ENCODE peak calls at places on chromosomes 1 and 21, in four cellular contexts. One of them, this sample, is unnamed.

GRCh38 chr1:165408518-165408917 is 36.4 kb downstream of the RXRG start:
- DNase-seq in WTC11: peak; percentile 23
- DNase-seq in HepG2: peak; percentile 55
- DNase-seq in H1: no peak
- DNase-seq in this sample: peak; percentile 58

GRCh38 chr1:902802-903201 is 20.9 kb upstream of the SAMD11 start:
- DNase-seq in WTC11: no peak
- DNase-seq in HepG2: no peak
- DNase-seq in H1: no peak
- DNase-seq in this sample: no peak

GRCh38 chr1:67149179-67149770 is 14.5 kb upstream of the C1orf141 start:
- DNase-seq in WTC11: peak; percentile 67
- DNase-seq in HepG2: peak; percentile 70
- DNase-seq in H1: peak; percentile 34
- DNase-seq in this sample: peak; percentile 62

GRCh38 chr21:15722591-15723324 is 7.0 kb upstream of the USP25 start:
- DNase-seq in WTC11: no peak
- DNase-seq in HepG2: no peak
- DNase-seq in H1: no peak
- DNase-seq in this sample: no peak

GRCh38 chr1:46285730-46286477 is 17.5 kb downstream of the LRRC41 start:
- DNase-seq in WTC11: peak; percentile 27
- DNase-seq in HepG2: no peak
- DNase-seq in H1: peak; percentile 25
- DNase-seq in this sample: peak; percentile 42

GRCh38 chr1:17104782-17105181 is 14.5 kb downstream of the PADI2 start:
- DNase-seq in WTC11: no peak
- DNase-seq in HepG2: no peak
- DNase-seq in H1: no peak
- DNase-seq in this sample: no peak

GRCh38 chr1:2347907-2348306 is 43.4 kb downstream of the MORN1 start:
- DNase-seq in WTC11: no peak
- DNase-seq in HepG2: no peak
- DNase-seq in H1: no peak
- DNase-seq in this sample: no peak

GRCh38 chr1:31805318-31805717 is 10.5 kb downstream of the SPOCD1 start:
- DNase-seq in WTC11: no peak
- DNase-seq in HepG2: no peak
- DNase-seq in H1: no peak
- DNase-seq in this sample: no peak

GRCh38 chr1:173628888-173629287 is 6.2 kb upstream of the TEX50 start:
- DNase-seq in WTC11: no peak
- DNase-seq in HepG2: no peak
- DNase-seq in H1: no peak
- DNase-seq in this sample: no peak

GRCh38 chr1:195637474-195637873 is 970.8 kb downstream of the KCNT2 start:
- DNase-seq in WTC11: no peak
- DNase-seq in HepG2: no peak
- DNase-seq in H1: no peak
- DNase-seq in this sample: no peak

GRCh38 chr21:39182484-39183271 is 573 bp downstream of the PSMG1 start:
- DNase-seq in WTC11: no peak
- DNase-seq in HepG2: no peak
- DNase-seq in H1: no peak
- DNase-seq in this sample: no peak

GRCh38 chr1:103447471-103447870 is 78.0 kb upstream of the RNPC3 start:
- DNase-seq in WTC11: no peak
- DNase-seq in HepG2: no peak
- DNase-seq in H1: no peak
- DNase-seq in this sample: no peak

GRCh38 chr1:63569068-63569467 is 24.1 kb upstream of the PGM1 start:
- DNase-seq in WTC11: no peak
- DNase-seq in HepG2: no peak
- DNase-seq in H1: no peak
- DNase-seq in this sample: no peak

GRCh38 chr1:206808615-206809014 is 36.3 kb upstream of the IL10 start:
- DNase-seq in WTC11: no peak
- DNase-seq in HepG2: peak; percentile 6
- DNase-seq in H1: no peak
- DNase-seq in this sample: peak; percentile 71

GRCh38 chr1:111139234-111139955 is 498 bp downstream of the DRAM2 start:
- DNase-seq in WTC11: peak; percentile 38
- DNase-seq in HepG2: peak; percentile 44
- DNase-seq in H1: peak; percentile 13
- DNase-seq in this sample: peak; percentile 77

GRCh38 chr1:54191525-54191924 is 8.3 kb downstream of the CYB5RL start:
- DNase-seq in WTC11: no peak
- DNase-seq in HepG2: no peak
- DNase-seq in H1: no peak
- DNase-seq in this sample: no peak

GRCh38 chr1:36962991-36963390 is 71.3 kb downstream of the GRIK3 start:
- DNase-seq in WTC11: no peak
- DNase-seq in HepG2: no peak
- DNase-seq in H1: no peak
- DNase-seq in this sample: no peak

GRCh38 chr1:98781906-98782305 is 120.4 kb downstream of the SNX7 start:
- DNase-seq in WTC11: no peak
- DNase-seq in HepG2: no peak
- DNase-seq in H1: no peak
- DNase-seq in this sample: no peak

GRCh38 chr21:42049578-42050430 is 21.3 kb upstream of the UMODL1 start:
- DNase-seq in WTC11: no peak
- DNase-seq in HepG2: no peak
- DNase-seq in H1: no peak
- DNase-seq in this sample: no peak

GRCh38 chr1:211737115-211738035 is 62.0 kb upstream of the NEK2 start:
- DNase-seq in WTC11: no peak
- DNase-seq in HepG2: no peak
- DNase-seq in H1: no peak
- DNase-seq in this sample: no peak

GRCh38 chr1:69455718-69456117 is 112.0 kb upstream of the LRRC7 start:
- DNase-seq in WTC11: no peak
- DNase-seq in HepG2: no peak
- DNase-seq in H1: no peak
- DNase-seq in this sample: no peak

GRCh38 chr1:6494627-6495026 is 3.2 kb upstream of the PLEKHG5 start:
- DNase-seq in WTC11: no peak
- DNase-seq in HepG2: no peak
- DNase-seq in H1: no peak
- DNase-seq in this sample: no peak

GRCh38 chr1:151309851-151310323 is 17.3 kb downstream of the PI4KB start:
- DNase-seq in WTC11: peak; percentile 39
- DNase-seq in HepG2: no peak
- DNase-seq in H1: no peak
- DNase-seq in this sample: no peak

GRCh38 chr1:214582289-214582891 is 20.6 kb upstream of the CENPF start:
- DNase-seq in WTC11: no peak
- DNase-seq in HepG2: no peak
- DNase-seq in H1: no peak
- DNase-seq in this sample: no peak

GRCh38 chr1:115098979-115099692 is 9.8 kb upstream of the TSPAN2 start:
- DNase-seq in WTC11: no peak
- DNase-seq in HepG2: no peak
- DNase-seq in H1: no peak
- DNase-seq in this sample: no peak

GRCh38 chr1:243299069-243299468 is 43.2 kb downstream of the SDCCAG8 start:
- DNase-seq in WTC11: no peak
- DNase-seq in HepG2: no peak
- DNase-seq in H1: no peak
- DNase-seq in this sample: no peak

GRCh38 chr21:31161157-31161556 is 122.9 kb upstream of the KRTAP19-8 start:
- DNase-seq in WTC11: no peak
- DNase-seq in HepG2: no peak
- DNase-seq in H1: no peak
- DNase-seq in this sample: no peak

GRCh38 chr1:151067185-151067584 is 3.4 kb upstream of the GABPB2 start:
- DNase-seq in WTC11: no peak
- DNase-seq in HepG2: no peak
- DNase-seq in H1: no peak
- DNase-seq in this sample: no peak

GRCh38 chr1:21305900-21306189 is 15.6 kb upstream of the ECE1 start:
- DNase-seq in WTC11: no peak
- DNase-seq in HepG2: no peak
- DNase-seq in H1: no peak
- DNase-seq in this sample: no peak

GRCh38 chr1:166164995-166165660 is 1.7 kb downstream of the FAM78B start:
- DNase-seq in WTC11: peak; percentile 77
- DNase-seq in HepG2: peak; percentile 8
- DNase-seq in H1: no peak
- DNase-seq in this sample: peak; percentile 62

GRCh38 chr1:174988986-174989385 is 10.8 kb upstream of the CACYBP start:
- DNase-seq in WTC11: no peak
- DNase-seq in HepG2: no peak
- DNase-seq in H1: no peak
- DNase-seq in this sample: no peak

GRCh38 chr1:38527373-38527966 is 332.1 kb downstream of the RRAGC start:
- DNase-seq in WTC11: peak; percentile 26
- DNase-seq in HepG2: no peak
- DNase-seq in H1: no peak
- DNase-seq in this sample: peak; percentile 65

GRCh38 chr1:45552309-45552708 is 1.7 kb downstream of the AKR1A1 start:
- DNase-seq in WTC11: no peak
- DNase-seq in HepG2: no peak
- DNase-seq in H1: no peak
- DNase-seq in this sample: no peak

GRCh38 chr1:47656719-47657685 is 219.2 kb downstream of the FOXD2 start:
- DNase-seq in WTC11: no peak
- DNase-seq in HepG2: no peak
- DNase-seq in H1: no peak
- DNase-seq in this sample: no peak

GRCh38 chr1:56795864-56796263 is 23.3 kb downstream of the FYB2 start:
- DNase-seq in WTC11: no peak
- DNase-seq in HepG2: no peak
- DNase-seq in H1: no peak
- DNase-seq in this sample: no peak

GRCh38 chr1:56797079-56797685 is 22.0 kb downstream of the FYB2 start:
- DNase-seq in WTC11: no peak
- DNase-seq in HepG2: no peak
- DNase-seq in H1: no peak
- DNase-seq in this sample: no peak

GRCh38 chr1:56798053-56798471 is 21.1 kb downstream of the FYB2 start:
- DNase-seq in WTC11: no peak
- DNase-seq in HepG2: no peak
- DNase-seq in H1: no peak
- DNase-seq in this sample: no peak

GRCh38 chr1:56803561-56804156 is 15.5 kb downstream of the FYB2 start:
- DNase-seq in WTC11: peak; percentile 71
- DNase-seq in HepG2: peak; percentile 48
- DNase-seq in H1: no peak
- DNase-seq in this sample: peak; percentile 32

GRCh38 chr1:56799605-56800398 is 19.4 kb downstream of the FYB2 start:
- DNase-seq in WTC11: no peak
- DNase-seq in HepG2: no peak
- DNase-seq in H1: no peak
- DNase-seq in this sample: no peak
- TF ChIP-seq JUN in WTC11: no peak
- TF ChIP-seq JUN in HepG2: no peak
- TF ChIP-seq JUN in H1: no peak
- TF ChIP-seq JUN in this sample: no peak

GRCh38 chr1:70706381-70707173 is 295.5 kb downstream of the CTH start:
- DNase-seq in WTC11: peak; percentile 54
- DNase-seq in HepG2: no peak
- DNase-seq in H1: peak; percentile 10
- DNase-seq in this sample: no peak
- TF ChIP-seq ATF2 in WTC11: no peak
- TF ChIP-seq ATF2 in HepG2: no peak
- TF ChIP-seq ATF2 in H1: no peak
- TF ChIP-seq ATF2 in this sample: no peak

DNA sequence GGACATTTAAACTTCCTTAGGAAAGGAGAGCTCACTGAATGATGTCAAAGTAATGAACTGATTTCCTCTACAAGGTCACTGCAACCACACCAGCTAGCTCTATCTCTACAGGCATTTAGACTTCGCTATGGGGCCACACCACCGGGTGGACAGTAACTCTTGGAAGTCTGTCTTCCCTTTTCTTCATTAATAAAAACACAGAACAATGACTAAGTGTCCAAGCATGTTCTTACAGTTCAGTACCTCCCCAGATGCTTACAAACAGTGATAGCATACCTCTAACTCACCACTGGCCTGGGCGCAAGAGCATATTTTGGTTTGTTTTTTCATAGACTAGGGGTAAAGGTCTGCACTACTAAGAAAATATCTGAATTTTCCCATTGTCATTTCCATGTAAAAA is 54.6 kb downstream of the SIM2 start:
- DNase-seq in WTC11: no peak
- DNase-seq in HepG2: no peak
- DNase-seq in H1: no peak
- DNase-seq in this sample: no peak
- TF ChIP-seq JUN in WTC11: no peak
- TF ChIP-seq JUN in HepG2: no peak
- TF ChIP-seq JUN in H1: no peak
- TF ChIP-seq JUN in this sample: no peak

GRCh38 chr1:216420746-216421145 is 2.5 kb downstream of the USH2A start:
- DNase-seq in WTC11: no peak
- DNase-seq in HepG2: no peak
- DNase-seq in H1: no peak
- DNase-seq in this sample: no peak

GRCh38 chr1:216420263-216420662 is 3.0 kb downstream of the USH2A start:
- DNase-seq in WTC11: no peak
- DNase-seq in HepG2: no peak
- DNase-seq in H1: no peak
- DNase-seq in this sample: no peak

GRCh38 chr1:216425577-216425976 is 2.3 kb upstream of the USH2A start:
- DNase-seq in WTC11: no peak
- DNase-seq in HepG2: no peak
- DNase-seq in H1: no peak
- DNase-seq in this sample: no peak

GRCh38 chr1:216422821-216423529 is at the start of gene USH2A:
- DNase-seq in WTC11: peak; percentile 28
- DNase-seq in HepG2: no peak
- DNase-seq in H1: no peak
- DNase-seq in this sample: no peak
- TF ChIP-seq ATF2 in WTC11: no peak
- TF ChIP-seq ATF2 in HepG2: no peak
- TF ChIP-seq ATF2 in H1: no peak
- TF ChIP-seq ATF2 in this sample: no peak

GRCh38 chr1:53061859-53062714 is at the start of gene PODN:
- DNase-seq in WTC11: no peak
- DNase-seq in HepG2: no peak
- DNase-seq in H1: no peak
- DNase-seq in this sample: no peak
- TF ChIP-seq JUN in WTC11: no peak
- TF ChIP-seq JUN in HepG2: no peak
- TF ChIP-seq JUN in H1: no peak
- TF ChIP-seq JUN in this sample: no peak

DNA sequence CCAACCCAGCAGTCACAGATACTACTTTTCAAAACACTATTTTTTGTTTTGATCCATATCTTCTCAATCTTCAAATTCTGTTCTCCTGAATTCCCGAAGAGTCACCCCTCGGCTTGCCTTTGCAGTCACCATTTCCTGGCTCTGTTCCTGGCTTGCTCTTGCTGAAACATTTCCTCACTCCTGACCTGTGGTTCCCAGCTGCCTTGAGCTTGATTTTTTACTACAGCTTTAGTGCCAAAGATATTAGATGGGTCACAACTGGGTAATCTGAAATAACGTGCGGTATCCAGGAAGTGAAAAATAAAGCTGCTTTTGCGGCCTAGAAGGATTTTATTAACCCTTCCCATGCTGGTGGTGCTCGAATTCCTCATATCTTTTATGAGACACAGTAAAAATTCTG is 318.8 kb downstream of the PCP4 start:
- DNase-seq in WTC11: no peak
- DNase-seq in HepG2: no peak
- DNase-seq in H1: no peak
- DNase-seq in this sample: no peak
- TF ChIP-seq ATF2 in WTC11: no peak
- TF ChIP-seq ATF2 in HepG2: no peak
- TF ChIP-seq ATF2 in H1: no peak
- TF ChIP-seq ATF2 in this sample: no peak